ENCODE peak calls at places on chromosomes 4 and X, in six cellular contexts. One of them, this sample, is unnamed.

GRCh38 chrX:150161092-150161672 is 201.9 kb upstream of the MAMLD1 start:
- DNase-seq in tibial artery: no peak
- DNase-seq in mammary epithelial cell: no peak
- DNase-seq in transverse colon: no peak
- DNase-seq in fibroblast of lung: peak; percentile 33
- DNase-seq in left ventricle myocardium inferior: no peak
- DNase-seq in this sample: no peak

GRCh38 chr4:185560316-185560715 is 25.0 kb upstream of the PDLIM3 start:
- DNase-seq in tibial artery: no peak
- DNase-seq in mammary epithelial cell: no peak
- DNase-seq in transverse colon: no peak
- DNase-seq in fibroblast of lung: no peak
- DNase-seq in left ventricle myocardium inferior: no peak
- DNase-seq in this sample: no peak

GRCh38 chrX:130091976-130092522 is 18.2 kb downstream of the ELF4 start:
- DNase-seq in tibial artery: no peak
- DNase-seq in mammary epithelial cell: no peak
- DNase-seq in transverse colon: peak; percentile 83
- DNase-seq in fibroblast of lung: no peak
- DNase-seq in left ventricle myocardium inferior: peak; percentile 28
- DNase-seq in this sample: peak; percentile 35

GRCh38 chrX:124346064-124346876 is at the start of gene SH2D1A:
- DNase-seq in tibial artery: no peak
- DNase-seq in mammary epithelial cell: no peak
- DNase-seq in transverse colon: no peak
- DNase-seq in fibroblast of lung: no peak
- DNase-seq in left ventricle myocardium inferior: no peak
- DNase-seq in this sample: no peak

GRCh38 chr4:188691811-188692210 is 552.6 kb downstream of the TRIML1 start:
- DNase-seq in tibial artery: no peak
- DNase-seq in mammary epithelial cell: no peak
- DNase-seq in transverse colon: no peak
- DNase-seq in fibroblast of lung: no peak
- DNase-seq in left ventricle myocardium inferior: no peak
- DNase-seq in this sample: no peak

GRCh38 chr4:47219586-47219985 is 188.2 kb downstream of the GABRB1 start:
- DNase-seq in tibial artery: no peak
- DNase-seq in mammary epithelial cell: no peak
- DNase-seq in transverse colon: no peak
- DNase-seq in fibroblast of lung: no peak
- DNase-seq in left ventricle myocardium inferior: no peak
- DNase-seq in this sample: no peak

GRCh38 chrX:147174596-147174995 is 360.1 kb upstream of the CXorf51A start:
- DNase-seq in tibial artery: no peak
- DNase-seq in mammary epithelial cell: no peak
- DNase-seq in transverse colon: no peak
- DNase-seq in fibroblast of lung: no peak
- DNase-seq in left ventricle myocardium inferior: no peak
- DNase-seq in this sample: no peak

GRCh38 chr4:157099506-157099905 is 23.6 kb downstream of the GLRB start:
- DNase-seq in tibial artery: no peak
- DNase-seq in mammary epithelial cell: no peak
- DNase-seq in transverse colon: no peak
- DNase-seq in fibroblast of lung: no peak
- DNase-seq in left ventricle myocardium inferior: no peak
- DNase-seq in this sample: no peak

GRCh38 chr4:148749403-148749802 is 307.2 kb upstream of the NR3C2 start:
- DNase-seq in tibial artery: no peak
- DNase-seq in mammary epithelial cell: peak; percentile 46
- DNase-seq in transverse colon: no peak
- DNase-seq in fibroblast of lung: no peak
- DNase-seq in left ventricle myocardium inferior: no peak
- DNase-seq in this sample: no peak

GRCh38 chrX:2231570-2232192 is 269.1 kb downstream of the DHRSX start:
- DNase-seq in tibial artery: no peak
- DNase-seq in mammary epithelial cell: no peak
- DNase-seq in transverse colon: no peak
- DNase-seq in fibroblast of lung: no peak
- DNase-seq in left ventricle myocardium inferior: no peak
- DNase-seq in this sample: no peak

GRCh38 chr4:15015170-15015569 is 12.9 kb downstream of the CPEB2 start:
- DNase-seq in tibial artery: no peak
- DNase-seq in mammary epithelial cell: no peak
- DNase-seq in transverse colon: no peak
- DNase-seq in fibroblast of lung: no peak
- DNase-seq in left ventricle myocardium inferior: no peak
- DNase-seq in this sample: no peak

GRCh38 chr4:151717909-151718613 is 42.7 kb downstream of the GATB start:
- DNase-seq in tibial artery: no peak
- DNase-seq in mammary epithelial cell: no peak
- DNase-seq in transverse colon: no peak
- DNase-seq in fibroblast of lung: peak; percentile 15
- DNase-seq in left ventricle myocardium inferior: no peak
- DNase-seq in this sample: no peak

GRCh38 chrX:150119323-150119722 is 181.0 kb upstream of the EOLA2 start:
- DNase-seq in tibial artery: no peak
- DNase-seq in mammary epithelial cell: no peak
- DNase-seq in transverse colon: no peak
- DNase-seq in fibroblast of lung: no peak
- DNase-seq in left ventricle myocardium inferior: no peak
- DNase-seq in this sample: no peak

GRCh38 chr4:75769044-75769443 is 44.7 kb downstream of the USO1 start:
- DNase-seq in tibial artery: no peak
- DNase-seq in mammary epithelial cell: no peak
- DNase-seq in transverse colon: no peak
- DNase-seq in fibroblast of lung: peak; percentile 44
- DNase-seq in left ventricle myocardium inferior: no peak
- DNase-seq in this sample: no peak

GRCh38 chrX:10750581-10750980 is 130.2 kb upstream of the MID1 start:
- DNase-seq in tibial artery: no peak
- DNase-seq in mammary epithelial cell: no peak
- DNase-seq in transverse colon: no peak
- DNase-seq in fibroblast of lung: peak; percentile 30
- DNase-seq in left ventricle myocardium inferior: no peak
- DNase-seq in this sample: no peak

GRCh38 chr4:108465886-108466491 is 154.4 kb upstream of the RPL34 start:
- DNase-seq in tibial artery: no peak
- DNase-seq in mammary epithelial cell: no peak
- DNase-seq in transverse colon: no peak
- DNase-seq in fibroblast of lung: peak; percentile 69
- DNase-seq in left ventricle myocardium inferior: no peak
- DNase-seq in this sample: no peak

GRCh38 chrX:104098151-104098808 is 14.0 kb upstream of the ZCCHC18 start:
- DNase-seq in tibial artery: no peak
- DNase-seq in mammary epithelial cell: peak; percentile 73
- DNase-seq in transverse colon: peak; percentile 58
- DNase-seq in fibroblast of lung: peak; percentile 80
- DNase-seq in left ventricle myocardium inferior: no peak
- DNase-seq in this sample: peak; percentile 43

GRCh38 chrX:51860679-51861078 is 32.7 kb upstream of the MAGED1 start:
- DNase-seq in tibial artery: no peak
- DNase-seq in mammary epithelial cell: peak; percentile 38
- DNase-seq in transverse colon: peak; percentile 14
- DNase-seq in fibroblast of lung: peak; percentile 48
- DNase-seq in left ventricle myocardium inferior: no peak
- DNase-seq in this sample: no peak

GRCh38 chr4:41734366-41734765 is 14.2 kb downstream of the PHOX2B start:
- DNase-seq in tibial artery: no peak
- DNase-seq in mammary epithelial cell: no peak
- DNase-seq in transverse colon: no peak
- DNase-seq in fibroblast of lung: no peak
- DNase-seq in left ventricle myocardium inferior: no peak
- DNase-seq in this sample: no peak

GRCh38 chrX:7286461-7286860 is 138.5 kb upstream of the PUDP start:
- DNase-seq in tibial artery: no peak
- DNase-seq in mammary epithelial cell: no peak
- DNase-seq in transverse colon: no peak
- DNase-seq in fibroblast of lung: peak; percentile 3
- DNase-seq in left ventricle myocardium inferior: no peak
- DNase-seq in this sample: no peak

GRCh38 chr4:67087897-67088296 is 457.4 kb downstream of the CENPC start:
- DNase-seq in tibial artery: no peak
- DNase-seq in mammary epithelial cell: peak; percentile 22
- DNase-seq in transverse colon: peak; percentile 35
- DNase-seq in fibroblast of lung: no peak
- DNase-seq in left ventricle myocardium inferior: no peak
- DNase-seq in this sample: no peak

GRCh38 chrX:42941671-42942070 is 163.7 kb upstream of the PPP1R2C start:
- DNase-seq in tibial artery: no peak
- DNase-seq in mammary epithelial cell: no peak
- DNase-seq in transverse colon: no peak
- DNase-seq in fibroblast of lung: no peak
- DNase-seq in left ventricle myocardium inferior: no peak
- DNase-seq in this sample: no peak
- H3K9me3 ChIP-seq in tibial artery: no peaks in the 10 kb centered on the region
- H3K9me3 ChIP-seq in mammary epithelial cell: no peaks in the 10 kb centered on the region
- H3K9me3 ChIP-seq in transverse colon: no peaks in the 10 kb centered on the region
- H3K9me3 ChIP-seq in fibroblast of lung: no peaks in the 10 kb centered on the region
- H3K9me3 ChIP-seq in left ventricle myocardium inferior: no peaks in the 10 kb centered on the region
- H3K9me3 ChIP-seq in this sample: no peaks in the 10 kb centered on the region

DNA sequence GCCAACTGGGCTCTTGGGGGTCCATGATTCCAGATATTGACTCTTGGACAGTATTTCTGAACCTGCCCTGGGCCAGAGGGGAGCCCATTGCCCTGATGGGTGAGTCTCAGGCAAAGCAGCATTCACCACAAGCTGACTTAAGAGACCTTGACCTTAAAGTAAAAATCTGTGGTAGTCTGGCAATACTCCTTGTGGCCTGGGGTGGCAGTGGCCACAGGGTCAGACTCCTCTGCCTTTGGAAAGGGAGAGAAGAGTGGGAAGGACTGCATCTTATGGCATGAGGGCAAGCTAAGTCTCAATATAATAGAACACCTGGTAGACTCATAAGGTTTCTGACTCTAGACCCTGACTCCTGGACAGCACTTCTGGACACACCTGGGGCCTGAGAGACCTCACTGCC is 340.3 kb upstream of the MAD2L1 start:
- DNase-seq in tibial artery: no peak
- DNase-seq in mammary epithelial cell: no peak
- DNase-seq in transverse colon: no peak
- DNase-seq in fibroblast of lung: no peak
- DNase-seq in left ventricle myocardium inferior: no peak
- DNase-seq in this sample: no peak
- TF ChIP-seq CTCF in tibial artery: no peak
- TF ChIP-seq CTCF in mammary epithelial cell: no peak
- TF ChIP-seq CTCF in transverse colon: no peak
- TF ChIP-seq CTCF in fibroblast of lung: no peak
- TF ChIP-seq CTCF in left ventricle myocardium inferior: no peak
- TF ChIP-seq CTCF in this sample: no peak

GRCh38 chrX:71632923-71633657 is 14.8 kb upstream of the CXCR3 start:
- DNase-seq in tibial artery: no peak
- DNase-seq in mammary epithelial cell: no peak
- DNase-seq in transverse colon: no peak
- DNase-seq in fibroblast of lung: no peak
- DNase-seq in left ventricle myocardium inferior: no peak
- DNase-seq in this sample: no peak

GRCh38 chrX:71636438-71637252 is 18.3 kb upstream of the CXCR3 start:
- DNase-seq in tibial artery: no peak
- DNase-seq in mammary epithelial cell: no peak
- DNase-seq in transverse colon: peak; percentile 21
- DNase-seq in fibroblast of lung: no peak
- DNase-seq in left ventricle myocardium inferior: no peak
- DNase-seq in this sample: no peak

GRCh38 chrX:71637253-71637618 is 18.9 kb upstream of the CXCR3 start:
- DNase-seq in tibial artery: no peak
- DNase-seq in mammary epithelial cell: no peak
- DNase-seq in transverse colon: no peak
- DNase-seq in fibroblast of lung: peak; percentile 18
- DNase-seq in left ventricle myocardium inferior: no peak
- DNase-seq in this sample: no peak

GRCh38 chrX:71637848-71638247 is 19.5 kb upstream of the CXCR3 start:
- DNase-seq in tibial artery: no peak
- DNase-seq in mammary epithelial cell: no peak
- DNase-seq in transverse colon: no peak
- DNase-seq in fibroblast of lung: peak; percentile 36
- DNase-seq in left ventricle myocardium inferior: no peak
- DNase-seq in this sample: no peak

DNA sequence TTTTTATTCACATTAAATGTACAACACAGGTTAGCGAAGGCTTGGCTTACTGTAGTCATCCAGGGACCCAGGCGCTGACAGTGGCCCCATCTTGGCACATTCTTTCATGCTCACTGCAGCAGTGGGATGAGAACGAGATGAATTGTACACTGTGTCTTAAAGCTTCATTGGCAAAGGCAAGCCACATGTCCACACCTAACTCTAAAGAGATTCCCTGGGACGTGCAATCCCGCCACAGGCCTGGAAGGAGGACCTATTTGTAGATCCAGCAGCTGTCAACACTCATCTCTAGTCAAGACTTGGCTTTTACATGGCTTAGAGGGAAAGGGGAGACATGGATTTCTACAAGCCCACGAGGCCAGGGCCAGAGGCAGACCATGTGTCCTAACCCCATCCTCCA is 16.1 kb upstream of the CXCR3 start:
- DNase-seq in tibial artery: no peak
- DNase-seq in mammary epithelial cell: no peak
- DNase-seq in transverse colon: no peak
- DNase-seq in fibroblast of lung: no peak
- DNase-seq in left ventricle myocardium inferior: peak; percentile 44
- DNase-seq in this sample: no peak
- H3K9me3 ChIP-seq in tibial artery: no peaks in the 10 kb centered on the region
- H3K9me3 ChIP-seq in mammary epithelial cell: no peaks in the 10 kb centered on the region
- H3K9me3 ChIP-seq in transverse colon: no peaks in the 10 kb centered on the region
- H3K9me3 ChIP-seq in fibroblast of lung: no peaks in the 10 kb centered on the region
- H3K9me3 ChIP-seq in left ventricle myocardium inferior: no peaks in the 10 kb centered on the region
- H3K9me3 ChIP-seq in this sample: no peaks in the 10 kb centered on the region

GRCh38 chr4:89514811-89515210 is 207.2 kb upstream of the GPRIN3 start:
- DNase-seq in tibial artery: no peak
- DNase-seq in mammary epithelial cell: no peak
- DNase-seq in transverse colon: no peak
- DNase-seq in fibroblast of lung: no peak
- DNase-seq in left ventricle myocardium inferior: no peak
- DNase-seq in this sample: no peak

GRCh38 chr4:89506866-89507494 is 199.4 kb upstream of the GPRIN3 start:
- DNase-seq in tibial artery: no peak
- DNase-seq in mammary epithelial cell: no peak
- DNase-seq in transverse colon: no peak
- DNase-seq in fibroblast of lung: peak; percentile 50
- DNase-seq in left ventricle myocardium inferior: no peak
- DNase-seq in this sample: no peak

GRCh38 chr4:89511776-89512175 is 204.2 kb upstream of the GPRIN3 start:
- DNase-seq in tibial artery: no peak
- DNase-seq in mammary epithelial cell: no peak
- DNase-seq in transverse colon: no peak
- DNase-seq in fibroblast of lung: no peak
- DNase-seq in left ventricle myocardium inferior: no peak
- DNase-seq in this sample: no peak

DNA sequence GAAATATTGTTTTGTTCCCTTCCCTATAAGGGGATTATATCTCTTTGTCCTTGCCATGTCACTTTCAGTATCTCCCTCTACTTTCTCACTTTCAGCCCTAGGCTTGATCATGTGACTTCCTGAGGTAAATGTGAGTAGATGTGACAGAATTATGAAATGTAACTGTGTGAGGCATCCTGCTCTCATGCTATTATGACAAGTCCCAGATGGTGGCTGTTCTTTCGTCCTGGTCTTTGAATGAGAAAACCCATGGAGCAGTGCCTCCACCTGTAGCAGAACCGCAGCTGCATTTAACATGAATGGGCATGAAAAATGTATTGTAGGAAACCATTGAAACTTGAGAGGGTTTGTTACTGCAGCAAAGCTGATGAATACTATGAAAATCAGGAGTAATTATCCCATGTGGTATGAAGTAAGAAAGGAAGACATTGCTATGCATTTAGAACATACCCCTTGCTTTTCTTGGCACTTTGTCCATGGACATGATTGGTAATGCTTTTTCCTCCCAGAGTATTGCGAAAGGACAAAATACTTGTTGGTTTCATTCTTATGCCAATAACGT is 202.2 kb upstream of the GPRIN3 start:
- DNase-seq in tibial artery: no peak
- DNase-seq in mammary epithelial cell: peak; percentile 85
- DNase-seq in transverse colon: no peak
- DNase-seq in fibroblast of lung: peak; percentile 77
- DNase-seq in left ventricle myocardium inferior: no peak
- DNase-seq in this sample: no peak
- TF ChIP-seq CTCF in tibial artery: no peak
- TF ChIP-seq CTCF in mammary epithelial cell: no peak
- TF ChIP-seq CTCF in transverse colon: no peak
- TF ChIP-seq CTCF in fibroblast of lung: no peak
- TF ChIP-seq CTCF in left ventricle myocardium inferior: no peak
- TF ChIP-seq CTCF in this sample: no peak